ENCODE peak calls at places on chromosomes 2 and 18, in seven cellular contexts. C, Q, J, Y, B, W and X are unnamed samples.

GRCh38 chr2:67237288-67237687 is 159.8 kb upstream of the ETAA1 start:
- DNase-seq in J (no peak), Y (no peak), C (no peak), B (no peak), Q (no peak), W (no peak), X (no peak)

GRCh38 chr18:44229693-44230108 is 451.0 kb upstream of the SETBP1 start:
- DNase-seq in Q (no peak), J (peak), Y (no peak), W (peak), C (no peak), B (peak), X (no peak)

GRCh38 chr18:76496200-76496890 is 1.3 kb upstream of the ZNF516 start:
- DNase-seq in J (no peak), Y (peak), C (peak), W (peak), B (peak), Q (peak), X (peak)

GRCh38 chr2:12428786-12429185 is 287.9 kb upstream of the TRIB2 start:
- DNase-seq in B (no peak), W (no peak), C (no peak), J (no peak), Q (no peak), Y (no peak), X (no peak)

GRCh38 chr2:200585730-200586643 is at the start of gene AOX1:
- DNase-seq in J (no peak), W (peak), C (peak), Q (peak), Y (no peak), B (peak), X (peak)

GRCh38 chr2:152097291-152098032 is 1.4 kb downstream of the CACNB4 start:
- DNase-seq in J (no peak), Q (peak), C (no peak), W (peak), Y (no peak), B (no peak), X (peak)

GRCh38 chr2:1974391-1974790 is 230.1 kb upstream of the PXDN start:
- DNase-seq in J (no peak), Q (no peak), C (no peak), W (no peak), Y (no peak), B (no peak), X (no peak)

GRCh38 chr18:3585656-3586509 is 135.9 kb downstream of the TGIF1 start:
- DNase-seq in J (peak), W (peak), Q (peak), B (peak), Y (no peak), C (peak), X (peak)

GRCh38 chr2:40488927-40489677 is 37.2 kb upstream of the SLC8A1 start:
- DNase-seq in W (no peak), Q (no peak), J (no peak), C (peak), Y (no peak), B (no peak), X (no peak)

GRCh38 chr2:55951533-55951932 is 28.0 kb upstream of the EFEMP1 start:
- DNase-seq in C (no peak), W (no peak), Q (no peak), Y (no peak), B (no peak), J (no peak), X (no peak)

GRCh38 chr2:118622931-118623330 is 224.5 kb downstream of the EN1 start:
- DNase-seq in Y (no peak), B (no peak), W (no peak), C (no peak), J (no peak), Q (no peak), X (no peak)

GRCh38 chr2:37020212-37020886 is 54.0 kb upstream of the STRN start:
- DNase-seq in W (peak), Q (no peak), J (peak), C (no peak), Y (peak), B (peak), X (no peak)

GRCh38 chr2:152718909-152719645 is 657 bp downstream of the ARL6IP6 start:
- DNase-seq in Y (no peak), W (peak), C (peak), B (no peak), Q (peak), J (no peak), X (peak)

GRCh38 chr2:105544591-105545377 is 145.9 kb upstream of the FHL2 start:
- DNase-seq in B (no peak), J (no peak), Y (no peak), W (no peak), Q (no peak), C (no peak), X (no peak)

GRCh38 chr2:234102112-234102511 is 51.6 kb downstream of the SPP2 start:
- DNase-seq in J (no peak), Y (no peak), W (peak), B (no peak), C (peak), Q (no peak), X (peak)

GRCh38 chr2:165008916-165009315 is 53.6 kb upstream of the SLC38A11 start:
- DNase-seq in B (no peak), W (peak), Y (no peak), C (no peak), Q (peak), J (no peak), X (no peak)

GRCh38 chr2:109246616-109247015 is 117.6 kb downstream of the SH3RF3 start:
- DNase-seq in Q (no peak), B (no peak), J (no peak), C (no peak), W (no peak), Y (no peak), X (no peak)

GRCh38 chr2:100058014-100058310 is 84.4 kb downstream of the AFF3 start:
- DNase-seq in Q (no peak), Y (no peak), W (no peak), C (no peak), J (no peak), B (no peak), X (no peak)

GRCh38 chr18:37675699-37676098 is 110.1 kb upstream of the CELF4 start:
- DNase-seq in C (no peak), B (no peak), W (no peak), Q (no peak), J (no peak), Y (no peak), X (no peak)

GRCh38 chr2:109439897-109440506 is 173.8 kb downstream of the SEPTIN10 start:
- DNase-seq in J (no peak), C (no peak), W (no peak), Q (no peak), Y (no peak), B (no peak), X (no peak)

GRCh38 chr18:38198956-38199355 is 633.4 kb upstream of the CELF4 start:
- DNase-seq in B (no peak), W (no peak), Y (no peak), C (no peak), Q (no peak), J (no peak), X (no peak)